ENCODE peak calls at places on chromosomes 3 and 15, in ten cellular contexts. U is thoracic aorta; I is sigmoid colon; T is ovary; H is CD8-positive, alpha-beta T cell; Z is kidney; V is fibroblast of lung; X is IMR-90; D is suprapubic skin; B is mammary epithelial cell. O is an unnamed sample.
A peak's percentile ranks its signal among the peaks of the same experiment; 100 is the strongest.

GRCh38 chr3:23475446-23475845 is 272.3 kb downstream of the UBE2E2 start:
- DNase-seq in T (no peak), Z (no peak), I (no peak), X (no peak), D (no peak), V (no peak), B (no peak), H (no peak), U (no peak), O (no peak)

GRCh38 chr3:45689787-45690145 is 570 bp downstream of the SACM1L start:
- DNase-seq in Z (no peak), V (no peak), H (no peak), I (no peak), X (no peak), U (no peak), B (no peak), D (no peak), T (no peak), O (no peak)

GRCh38 chr3:147423601-147424324 is 14.6 kb downstream of the ZIC1 start:
- DNase-seq in V (no peak), U (no peak), Z (no peak), T (no peak), I (no peak), H (no peak), X (no peak), B (no peak), D (no peak), O (no peak)

GRCh38 chr15:84975871-84976351 is 5.7 kb upstream of the PDE8A start:
- DNase-seq in I (no peak), B (no peak), D (no peak), V (no peak), U (no peak), X (no peak), Z (no peak), H (no peak), T (no peak), O (no peak)

GRCh38 chr3:193347507-193348501 is 30.7 kb downstream of the ATP13A5 start:
- DNase-seq in X (no peak), B (no peak), T (no peak), V (no peak), Z (no peak), H (no peak), I (no peak), D (no peak), U (no peak), O (no peak)

GRCh38 chr3:125163739-125164601 is 48.6 kb downstream of the SLC12A8 start:
- DNase-seq in Z (no peak), V (peak; percentile 41), X (no peak), H (no peak), T (no peak), U (no peak), D (no peak), I (no peak), B (no peak), O (no peak)

GRCh38 chr15:58477228-58477627 is 45.4 kb downstream of the LIPC start:
- DNase-seq in Z (no peak), I (no peak), V (no peak), X (no peak), D (no peak), U (no peak), B (no peak), T (no peak), H (no peak), O (no peak)

GRCh38 chr15:80991446-80991845 is 1.8 kb upstream of the MESD start:
- DNase-seq in V (peak; percentile 24), D (no peak), B (peak; percentile 13), Z (no peak), T (peak; percentile 74), I (peak; percentile 89), U (no peak), H (no peak), X (peak; percentile 73), O (peak; percentile 83)

GRCh38 chr3:8532251-8532831 is 30.7 kb downstream of the LMCD1 start:
- DNase-seq in Z (no peak), V (peak; percentile 60), B (no peak), T (peak; percentile 54), I (no peak), U (no peak), H (no peak), X (peak; percentile 71), D (no peak), O (no peak)

GRCh38 chr3:46276497-46277099 is 34.3 kb downstream of the CCR3 start:
- DNase-seq in H (peak; percentile 65), X (no peak), V (no peak), D (no peak), B (peak; percentile 54), T (peak; percentile 23), U (no peak), I (peak; percentile 68), Z (peak; percentile 87), O (no peak)

GRCh38 chr3:56303508-56303907 is 164.8 kb downstream of the ERC2 start:
- DNase-seq in H (no peak), B (no peak), T (no peak), X (peak; percentile 36), U (no peak), Z (no peak), I (no peak), D (no peak), V (peak; percentile 63), O (no peak)

GRCh38 chr3:40719660-40720287 is 195.0 kb downstream of the ZNF621 start:
- DNase-seq in D (no peak), I (no peak), X (no peak), U (no peak), Z (no peak), B (peak; percentile 55), V (peak; percentile 3), H (no peak), T (no peak), O (no peak)

GRCh38 chr15:70348581-70349344 is 251.0 kb upstream of the TLE3 start:
- DNase-seq in I (peak; percentile 72), V (peak; percentile 8), Z (no peak), D (peak; percentile 80), T (no peak), B (peak; percentile 75), X (no peak), H (no peak), U (no peak), O (no peak)

GRCh38 chr3:77186728-77187127 is 146.8 kb downstream of the ROBO2 start:
- DNase-seq in T (no peak), B (no peak), V (no peak), Z (no peak), H (no peak), U (no peak), I (no peak), D (no peak), X (peak; percentile 62), O (no peak)

GRCh38 chr3:102580760-102581159 is 145.9 kb downstream of the ZPLD1 start:
- DNase-seq in X (no peak), D (no peak), H (no peak), Z (no peak), I (no peak), V (no peak), T (no peak), U (no peak), B (no peak), O (no peak)

GRCh38 chr15:48478581-48478980 is 147.4 kb downstream of the DUT start:
- DNase-seq in Z (no peak), T (no peak), B (no peak), X (no peak), U (no peak), V (peak; percentile 68), I (no peak), D (no peak), H (no peak), O (no peak)

GRCh38 chr3:31680072-31680870 is 147.5 kb downstream of the STT3B start:
- DNase-seq in V (peak; percentile 6), D (no peak), I (no peak), B (no peak), X (no peak), U (no peak), Z (no peak), T (no peak), H (no peak), O (peak; percentile 48)

GRCh38 chr3:50268276-50268675 is 671 bp upstream of the SEMA3B start:
- DNase-seq in H (no peak), D (no peak), B (no peak), X (no peak), I (no peak), Z (no peak), T (no peak), U (no peak), V (no peak), O (no peak)

GRCh38 chr3:50268703-50269451 is at the start of gene SEMA3B:
- DNase-seq in T (peak; percentile 65), B (peak; percentile 68), D (peak; percentile 78), Z (peak; percentile 97), U (peak; percentile 76), V (peak; percentile 29), H (no peak), I (peak; percentile 86), X (no peak), O (no peak)

GRCh38 chr3:50265988-50266387 is 3.0 kb upstream of the SEMA3B start:
- DNase-seq in D (no peak), I (no peak), B (no peak), H (no peak), X (no peak), Z (no peak), U (no peak), V (no peak), T (no peak), O (no peak)

GRCh38 chr3:50266808-50267207 is 2.1 kb upstream of the SEMA3B start:
- DNase-seq in V (no peak), T (no peak), Z (no peak), H (no peak), B (no peak), U (no peak), I (no peak), X (no peak), D (no peak), O (no peak)

GRCh38 chr3:50267280-50267913 is 1.6 kb upstream of the SEMA3B start:
- DNase-seq in D (no peak), H (no peak), V (peak; percentile 28), U (no peak), Z (peak; percentile 93), T (peak; percentile 71), X (no peak), I (peak; percentile 84), B (no peak), O (no peak)
- H3K4me1 ChIP-seq in D (peaks cover 72% of the 10 kb centered on the region), H (no peaks in the 10 kb centered on the region), V (peaks cover 60% of the 10 kb centered on the region), U (peaks cover 83% of the 10 kb centered on the region), Z (peaks cover 59% of the 10 kb centered on the region), T (peaks cover 48% of the 10 kb centered on the region), X (peaks cover 65% of the 10 kb centered on the region), I (no peaks in the 10 kb centered on the region), B (peaks cover 39% of the 10 kb centered on the region), O (no peaks in the 10 kb centered on the region)

GRCh38 chr15:62431806-62432205 is 266.7 kb upstream of the C2CD4B start:
- DNase-seq in X (no peak), I (no peak), B (no peak), D (no peak), Z (no peak), H (no peak), T (no peak), V (no peak), U (no peak), O (no peak)
- H3K27ac ChIP-seq in X (no peak overlapping the region), I (peak overlapping the region; percentile 74), B (no peak overlapping the region), D (no peak overlapping the region), Z (no peak overlapping the region), H (no peak overlapping the region), T (no peak overlapping the region), V (no peak overlapping the region), U (peak overlapping the region; percentile 56), O (no peak overlapping the region)

GRCh38 chr3:123297627-123297899 is 95.8 kb downstream of the SEC22A start:
- DNase-seq in X (no peak), Z (no peak), I (peak; percentile 48), U (no peak), V (no peak), T (no peak), D (no peak), B (no peak), H (no peak), O (no peak)
- TF ChIP-seq CTCF in X (no peak), Z (no peak), I (no peak), U (no peak), V (no peak), T (no peak), D (no peak), B (peak; percentile 4), H (no peak), O (no peak)

GRCh38 chr3:150740733-150741496 is 22.1 kb downstream of the SIAH2 start:
- DNase-seq in U (no peak), T (peak; percentile 52), B (no peak), V (no peak), D (no peak), I (no peak), H (no peak), Z (no peak), X (no peak), O (no peak)
- H3K4me1 ChIP-seq in U (peaks cover 44% of the 10 kb centered on the region), T (peaks cover 26% of the 10 kb centered on the region), B (peaks cover 37% of the 10 kb centered on the region), V (peaks cover 6% of the 10 kb centered on the region), D (peaks cover 47% of the 10 kb centered on the region), I (no peaks in the 10 kb centered on the region), H (peaks cover 9% of the 10 kb centered on the region), Z (peaks cover 25% of the 10 kb centered on the region), X (peaks cover 11% of the 10 kb centered on the region), O (peaks cover 31% of the 10 kb centered on the region)

O was measured in right atrium auricular region.